ENCODE peak calls at places on chromosomes 4 and X, in eight cellular contexts. D, S, C, Y, I, M, J and O are unnamed samples.

GRCh38 chr4:5120067-5120466 is 68.8 kb downstream of the STK32B start:
- DNase-seq in M (no peak), Y (no peak), S (no peak), J (no peak), C (no peak), I (no peak), D (no peak), O (no peak)

GRCh38 chr4:100311181-100311580 is 120.9 kb upstream of the DDIT4L start:
- DNase-seq in Y (no peak), S (no peak), D (no peak), M (peak), I (peak), J (no peak), C (no peak), O (no peak)

GRCh38 chrX:63930140-63930539 is 145.1 kb upstream of the ARHGEF9 start:
- DNase-seq in J (no peak), I (no peak), S (no peak), Y (no peak), D (no peak), M (peak), C (no peak), O (no peak)

GRCh38 chr4:127400736-127401346 is 231.9 kb upstream of the INTU start:
- DNase-seq in C (peak), D (no peak), Y (peak), S (peak), I (peak), J (no peak), M (peak), O (peak)

GRCh38 chr4:79331126-79331876 is 5.4 kb upstream of the NAA11 start:
- DNase-seq in S (peak), I (no peak), D (no peak), Y (no peak), J (no peak), M (no peak), C (no peak), O (peak)

GRCh38 chr4:8409271-8410065 is 31.1 kb downstream of the ACOX3 start:
- DNase-seq in Y (no peak), J (peak), M (peak), C (peak), D (peak), S (no peak), I (no peak), O (peak)

GRCh38 chr4:76872556-76872955 is 25.4 kb downstream of the SOWAHB start:
- DNase-seq in C (no peak), J (no peak), S (no peak), D (no peak), Y (peak), M (no peak), I (no peak), O (no peak)

GRCh38 chrX:68832101-68832416 is 3.2 kb downstream of the EFNB1 start:
- DNase-seq in C (peak), D (no peak), Y (peak), S (no peak), M (peak), I (no peak), J (no peak), O (no peak)

GRCh38 chr4:8461616-8462015 is 21.0 kb downstream of the TRMT44 start:
- DNase-seq in M (no peak), I (no peak), C (no peak), D (no peak), S (no peak), Y (no peak), J (no peak), O (no peak)

GRCh38 chr4:4820264-4820663 is 39.2 kb upstream of the MSX1 start:
- DNase-seq in M (no peak), I (no peak), J (no peak), S (no peak), D (peak), C (no peak), Y (no peak), O (no peak)

GRCh38 chr4:140168474-140168873 is 14.5 kb upstream of the MAML3 start:
- DNase-seq in I (no peak), M (no peak), C (no peak), J (no peak), S (no peak), D (no peak), Y (peak), O (no peak)

GRCh38 chrX:19673334-19674040 is 158.2 kb upstream of the MAP3K15 start:
- DNase-seq in Y (peak), C (peak), M (no peak), D (peak), J (no peak), S (peak), I (no peak), O (peak)

GRCh38 chrX:153645151-153645550 is 1.9 kb upstream of the DUSP9 start:
- DNase-seq in I (no peak), D (no peak), C (peak), S (no peak), J (no peak), M (no peak), Y (no peak), O (no peak)

GRCh38 chr4:181479145-181479544 is 764.1 kb upstream of the TENM3 start:
- DNase-seq in Y (no peak), S (no peak), M (no peak), C (no peak), J (no peak), I (no peak), D (no peak), O (no peak)

GRCh38 chr4:10688022-10688421 is 3.5 kb upstream of the CLNK start:
- DNase-seq in Y (no peak), I (no peak), J (no peak), M (no peak), S (no peak), C (no peak), D (no peak), O (no peak)

GRCh38 chr4:87243426-87244053 is 23.1 kb upstream of the KLHL8 start:
- DNase-seq in Y (no peak), C (no peak), S (no peak), J (no peak), M (no peak), I (no peak), D (no peak), O (no peak)

GRCh38 chr4:156228706-156229105 is 275.0 kb upstream of the CTSO start:
- DNase-seq in S (no peak), J (no peak), I (no peak), D (no peak), M (no peak), C (no peak), Y (no peak), O (no peak)

GRCh38 chrX:10990418-10990817 is 120.7 kb upstream of the HCCS start:
- DNase-seq in M (no peak), J (no peak), I (no peak), Y (no peak), D (no peak), C (no peak), S (no peak), O (no peak)